ENCODE peak calls at places on chromosomes 7 and 10, in six cellular contexts. J is GM23338, Y is H1, A is WTC11, B is HepG2, X is K562. Q is an unnamed sample.

GRCh38 chr10:124701881-124702656 is 42.1 kb downstream of the FAM53B start:
- DNase-seq in J (no peak), Y (no peak), A (no peak), B (no peak), X (no peak), Q (no peak)

GRCh38 chr7:79245623-79246249 is 207.7 kb downstream of the MAGI2 start:
- DNase-seq in J (peak), Y (no peak), A (no peak), B (peak), X (no peak), Q (no peak)

GRCh38 chr10:6927001-6927400 is 346.9 kb upstream of the PRKCQ start:
- DNase-seq in J (no peak), Y (no peak), A (no peak), B (no peak), X (no peak), Q (no peak)

GRCh38 chr7:44469461-44469860 is 21.0 kb downstream of the NUDCD3 start:
- DNase-seq in J (no peak), Y (no peak), A (no peak), B (no peak), X (no peak), Q (no peak)

GRCh38 chr10:78263521-78263988 is 229.9 kb downstream of the RPS24 start:
- DNase-seq in J (no peak), Y (no peak), A (no peak), B (no peak), X (no peak), Q (no peak)

GRCh38 chr7:74612015-74612829 is 45.3 kb upstream of the GTF2I start:
- DNase-seq in J (peak), Y (no peak), A (peak), B (peak), X (peak), Q (no peak)

GRCh38 chr7:130092598-130092997 is 22.3 kb downstream of the KLHDC10 start:
- DNase-seq in J (no peak), Y (no peak), A (no peak), B (no peak), X (no peak), Q (no peak)

GRCh38 chr7:97149843-97150242 is 32.3 kb downstream of the SDHAF3 start:
- DNase-seq in J (no peak), Y (no peak), A (no peak), B (no peak), X (no peak), Q (no peak)

GRCh38 chr10:11175823-11176243 is 158.2 kb downstream of the CELF2 start:
- DNase-seq in J (no peak), Y (no peak), A (no peak), B (no peak), X (no peak), Q (peak)

DNA sequence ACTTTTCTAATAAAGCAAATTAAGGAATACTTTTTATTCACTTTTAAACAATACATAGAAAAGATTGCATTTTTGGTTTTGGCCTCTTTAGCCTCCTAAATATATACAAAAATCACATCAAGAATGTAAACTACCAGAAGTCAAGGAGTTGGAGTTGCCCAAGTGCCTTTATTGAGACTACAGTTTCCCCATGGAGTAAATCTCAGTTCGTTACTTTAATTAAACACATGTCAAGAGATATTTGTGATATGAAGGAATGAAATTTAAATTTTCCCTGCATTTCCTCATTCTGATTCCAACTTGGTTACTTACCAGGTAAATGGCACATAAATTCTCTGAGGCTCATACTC is 492.9 kb downstream of the TNS3 start:
- DNase-seq in J (no peak), Y (no peak), A (no peak), B (no peak), X (no peak), Q (no peak)
- TF ChIP-seq CTCF in J (no peak), Y (no peak), A (no peak), B (no peak), X (no peak), Q (no peak)

GRCh38 chr7:23213755-23214154 is 31.9 kb downstream of the NUP42 start:
- DNase-seq in J (no peak), Y (no peak), A (no peak), B (no peak), X (no peak), Q (no peak)

GRCh38 chr7:23214423-23214822 is 32.2 kb upstream of the GPNMB start:
- DNase-seq in J (no peak), Y (no peak), A (no peak), B (no peak), X (no peak), Q (no peak)

GRCh38 chr7:23218196-23218595 is 28.4 kb upstream of the GPNMB start:
- DNase-seq in J (no peak), Y (no peak), A (no peak), B (no peak), X (no peak), Q (no peak)

GRCh38 chr7:23214938-23215337 is 31.6 kb upstream of the GPNMB start:
- DNase-seq in J (no peak), Y (no peak), A (no peak), B (no peak), X (no peak), Q (no peak)

GRCh38 chr7:23216021-23216420 is 30.6 kb upstream of the GPNMB start:
- DNase-seq in J (no peak), Y (no peak), A (no peak), B (no peak), X (no peak), Q (no peak)
- TF ChIP-seq CREB1 in J (no peak), Y (no peak), A (no peak), B (no peak), X (no peak), Q (no peak)

GRCh38 chr10:85786401-85786899 is 580.1 kb downstream of the GRID1 start:
- DNase-seq in J (peak), Y (no peak), A (peak), B (no peak), X (peak), Q (no peak)
- TF ChIP-seq CTCF in J (peak), Y (peak), A (no peak), B (peak), X (peak), Q (peak)

DNA sequence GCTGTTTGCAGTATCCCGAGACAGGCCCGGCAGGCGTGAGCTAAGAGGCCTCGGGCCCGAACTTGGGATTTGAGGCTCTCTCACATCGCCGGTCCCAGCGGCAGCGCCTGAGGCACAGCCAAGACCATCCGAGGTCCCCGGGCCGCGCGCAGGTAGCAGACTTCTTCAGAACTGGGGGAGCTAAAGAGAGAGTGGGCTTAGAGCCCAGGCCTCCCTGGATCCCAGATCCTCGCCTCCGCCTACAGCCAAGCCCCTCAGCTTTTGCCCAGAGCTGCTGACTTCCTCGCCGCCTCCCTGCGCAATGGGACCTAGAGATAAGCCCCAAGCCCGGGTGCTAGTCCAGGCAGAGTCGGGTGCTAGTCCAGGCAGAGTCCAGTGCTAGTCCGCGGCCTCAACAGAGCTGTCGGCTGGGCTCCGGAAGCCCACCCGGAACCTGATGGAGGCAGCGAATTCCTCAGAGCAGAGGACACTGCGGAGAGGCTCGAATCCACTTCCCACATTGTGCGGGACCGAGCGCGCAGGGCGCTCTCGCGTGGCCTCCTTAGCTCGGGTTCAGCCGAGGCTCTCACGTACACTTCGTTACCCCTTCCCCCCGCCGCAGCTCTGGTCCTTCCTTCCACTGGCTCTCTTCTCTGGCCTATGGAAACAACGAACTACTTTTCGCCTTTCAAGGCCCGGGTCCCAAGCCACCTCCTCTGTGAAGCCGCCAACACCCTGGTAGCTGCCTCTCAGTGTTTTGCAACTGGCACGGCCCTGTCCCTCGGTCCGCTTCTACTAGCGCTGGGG is 5.8 kb downstream of the LBX1 start:
- DNase-seq in J (peak), Y (peak), A (no peak), B (no peak), X (no peak), Q (no peak)
- TF ChIP-seq CREB1 in J (no peak), Y (no peak), A (no peak), B (no peak), X (no peak), Q (no peak)

GRCh38 chr10:73414230-73414981 is 548 bp upstream of the ANXA7 start:
- DNase-seq in J (peak), Y (no peak), A (no peak), B (no peak), X (peak), Q (no peak)
- TF ChIP-seq CTCF in J (no peak), Y (no peak), A (no peak), B (no peak), X (no peak), Q (no peak)

DNA sequence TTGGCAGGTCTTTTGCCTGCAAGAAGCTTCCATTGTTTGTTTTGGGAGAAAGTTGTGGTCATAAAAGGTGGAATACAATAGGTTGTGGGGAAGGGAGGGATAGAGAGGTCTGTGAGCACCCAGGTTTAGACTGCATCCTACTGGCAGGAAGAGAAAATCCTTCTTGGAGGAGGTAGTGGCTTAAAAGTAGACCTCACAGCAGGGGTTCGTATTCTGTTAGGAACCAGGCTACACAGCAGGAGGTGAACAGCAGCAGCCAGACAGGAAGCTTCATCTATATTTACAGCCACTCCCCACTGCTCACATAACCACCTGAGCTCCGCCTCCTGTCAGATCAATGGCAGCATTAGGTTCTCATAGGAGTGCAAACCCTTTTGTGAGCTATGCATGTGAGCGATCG is 245.3 kb downstream of the NSUN6 start:
- DNase-seq in J (peak), Y (no peak), A (peak), B (no peak), X (no peak), Q (no peak)
- TF ChIP-seq CREB1 in J (no peak), Y (no peak), A (no peak), B (no peak), X (no peak), Q (no peak)

DNA sequence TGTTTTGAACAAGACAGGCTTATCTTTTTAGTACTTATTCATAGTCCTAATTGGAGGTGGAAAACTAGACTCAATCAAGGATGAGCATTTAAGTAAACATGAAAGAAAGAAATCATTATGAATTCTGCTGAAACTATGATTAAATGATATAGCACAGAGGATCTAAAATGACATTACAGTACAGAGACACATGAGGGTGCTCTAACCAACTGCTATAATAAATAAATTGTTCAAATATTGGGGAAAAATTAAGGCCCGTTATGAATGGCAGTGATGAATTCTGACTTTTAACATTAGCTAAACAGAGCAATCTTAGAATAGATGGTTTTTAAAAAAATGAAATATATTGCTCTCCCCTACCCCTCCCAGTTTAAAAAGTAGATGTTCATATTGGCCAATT is 10.3 kb downstream of the WNT2 start:
- DNase-seq in J (no peak), Y (no peak), A (no peak), B (no peak), X (no peak), Q (no peak)
- TF ChIP-seq CTCF in J (peak), Y (no peak), A (no peak), B (no peak), X (no peak), Q (no peak)

Q was measured in GM12878.